ENCODE peak calls at places on chromosome 1, in five cellular contexts. One of them, this sample, is unnamed. For H3K4me1, the result is how much of the 10 kb centered on the place peaks cover.

GRCh38 chr1:151537112-151537511 is 3.0 kb upstream of the TUFT1 start:
- DNase-seq in astrocyte: peak
- DNase-seq in hepatocyte: peak
- DNase-seq in PC-9: peak
- DNase-seq in fibroblast of lung: peak
- DNase-seq in this sample: no peak

GRCh38 chr1:211843018-211843417 is 12.5 kb upstream of the LPGAT1 start:
- DNase-seq in astrocyte: no peak
- DNase-seq in hepatocyte: no peak
- DNase-seq in PC-9: no peak
- DNase-seq in fibroblast of lung: no peak
- DNase-seq in this sample: no peak

GRCh38 chr1:81008298-81008697 is 792.4 kb upstream of the ADGRL2 start:
- DNase-seq in astrocyte: no peak
- DNase-seq in hepatocyte: no peak
- DNase-seq in PC-9: no peak
- DNase-seq in fibroblast of lung: no peak
- DNase-seq in this sample: no peak

GRCh38 chr1:155106862-155107261 is 20.8 kb upstream of the EFNA1 start:
- DNase-seq in astrocyte: no peak
- DNase-seq in hepatocyte: no peak
- DNase-seq in PC-9: no peak
- DNase-seq in fibroblast of lung: no peak
- DNase-seq in this sample: no peak

GRCh38 chr1:27119270-27119618 is 35.7 kb downstream of the SLC9A1 start:
- DNase-seq in astrocyte: no peak
- DNase-seq in hepatocyte: no peak
- DNase-seq in PC-9: no peak
- DNase-seq in fibroblast of lung: no peak
- DNase-seq in this sample: no peak

GRCh38 chr1:52919051-52919719 is 2.4 kb downstream of the ECHDC2 start:
- DNase-seq in astrocyte: no peak
- DNase-seq in hepatocyte: no peak
- DNase-seq in PC-9: no peak
- DNase-seq in fibroblast of lung: peak
- DNase-seq in this sample: no peak

GRCh38 chr1:22579541-22580155 is 16.4 kb downstream of the EPHA8 start:
- DNase-seq in astrocyte: no peak
- DNase-seq in hepatocyte: no peak
- DNase-seq in PC-9: no peak
- DNase-seq in fibroblast of lung: no peak
- DNase-seq in this sample: no peak

GRCh38 chr1:226185153-226186036 is 1.1 kb downstream of the ACBD3 start:
- DNase-seq in astrocyte: peak
- DNase-seq in hepatocyte: no peak
- DNase-seq in PC-9: no peak
- DNase-seq in fibroblast of lung: peak
- DNase-seq in this sample: no peak

GRCh38 chr1:230972855-230973271 is 5.8 kb downstream of the TTC13 start:
- DNase-seq in astrocyte: peak
- DNase-seq in hepatocyte: no peak
- DNase-seq in PC-9: peak
- DNase-seq in fibroblast of lung: peak
- DNase-seq in this sample: no peak

GRCh38 chr1:201586806-201587205 is 47.9 kb downstream of the NAV1 start:
- DNase-seq in astrocyte: no peak
- DNase-seq in hepatocyte: no peak
- DNase-seq in PC-9: no peak
- DNase-seq in fibroblast of lung: no peak
- DNase-seq in this sample: no peak

GRCh38 chr1:180781718-180782117 is 131.0 kb upstream of the KIAA1614 start:
- DNase-seq in astrocyte: no peak
- DNase-seq in hepatocyte: no peak
- DNase-seq in PC-9: no peak
- DNase-seq in fibroblast of lung: no peak
- DNase-seq in this sample: no peak

GRCh38 chr1:26145041-26145959 is 13.6 kb upstream of the FAM110D start:
- DNase-seq in astrocyte: peak
- DNase-seq in hepatocyte: peak
- DNase-seq in PC-9: peak
- DNase-seq in fibroblast of lung: peak
- DNase-seq in this sample: peak

GRCh38 chr1:997728-998050 is 2.2 kb downstream of the HES4 start:
- DNase-seq in astrocyte: no peak
- DNase-seq in hepatocyte: peak
- DNase-seq in PC-9: no peak
- DNase-seq in fibroblast of lung: no peak
- DNase-seq in this sample: no peak

GRCh38 chr1:25065246-25066238 is 135.5 kb upstream of the RUNX3 start:
- DNase-seq in astrocyte: peak
- DNase-seq in hepatocyte: no peak
- DNase-seq in PC-9: no peak
- DNase-seq in fibroblast of lung: peak
- DNase-seq in this sample: no peak

GRCh38 chr1:243514927-243515326 is 259.1 kb downstream of the SDCCAG8 start:
- DNase-seq in astrocyte: no peak
- DNase-seq in hepatocyte: no peak
- DNase-seq in PC-9: no peak
- DNase-seq in fibroblast of lung: no peak
- DNase-seq in this sample: no peak

GRCh38 chr1:4933232-4933631 is 278.8 kb downstream of the AJAP1 start:
- DNase-seq in astrocyte: no peak
- DNase-seq in hepatocyte: no peak
- DNase-seq in PC-9: no peak
- DNase-seq in fibroblast of lung: no peak
- DNase-seq in this sample: peak

GRCh38 chr1:226690460-226690982 is 48.6 kb downstream of the ITPKB start:
- DNase-seq in astrocyte: no peak
- DNase-seq in hepatocyte: no peak
- DNase-seq in PC-9: no peak
- DNase-seq in fibroblast of lung: no peak
- DNase-seq in this sample: no peak

GRCh38 chr1:30487042-30487441 is 236.3 kb downstream of the MATN1 start:
- DNase-seq in astrocyte: no peak
- DNase-seq in hepatocyte: no peak
- DNase-seq in PC-9: no peak
- DNase-seq in fibroblast of lung: no peak
- DNase-seq in this sample: no peak

GRCh38 chr1:34166191-34167090 is 1.4 kb upstream of the CSMD2 start:
- DNase-seq in astrocyte: peak
- DNase-seq in hepatocyte: no peak
- DNase-seq in PC-9: no peak
- DNase-seq in fibroblast of lung: peak
- DNase-seq in this sample: peak

GRCh38 chr1:6603424-6603850 is 768 bp upstream of the KLHL21 start:
- DNase-seq in astrocyte: peak
- DNase-seq in hepatocyte: peak
- DNase-seq in PC-9: no peak
- DNase-seq in fibroblast of lung: peak
- DNase-seq in this sample: peak

GRCh38 chr1:32536764-32537163 is 2.5 kb upstream of the ZBTB8A start:
- DNase-seq in astrocyte: no peak
- DNase-seq in hepatocyte: no peak
- DNase-seq in PC-9: no peak
- DNase-seq in fibroblast of lung: no peak
- DNase-seq in this sample: no peak

GRCh38 chr1:32538887-32539583 is at the start of gene ZBTB8A:
- DNase-seq in astrocyte: peak
- DNase-seq in hepatocyte: peak
- DNase-seq in PC-9: peak
- DNase-seq in fibroblast of lung: peak
- DNase-seq in this sample: no peak

GRCh38 chr1:32540589-32540988 is 1.4 kb downstream of the ZBTB8A start:
- DNase-seq in astrocyte: no peak
- DNase-seq in hepatocyte: no peak
- DNase-seq in PC-9: no peak
- DNase-seq in fibroblast of lung: no peak
- DNase-seq in this sample: peak

GRCh38 chr1:32541064-32541566 is 1.9 kb downstream of the ZBTB8A start:
- DNase-seq in astrocyte: no peak
- DNase-seq in hepatocyte: no peak
- DNase-seq in PC-9: no peak
- DNase-seq in fibroblast of lung: no peak
- DNase-seq in this sample: no peak

GRCh38 chr1:32539584-32540571 is 651 bp downstream of the ZBTB8A start:
- DNase-seq in astrocyte: peak
- DNase-seq in hepatocyte: peak
- DNase-seq in PC-9: no peak
- DNase-seq in fibroblast of lung: peak
- DNase-seq in this sample: peak
- TF ChIP-seq CTCF in astrocyte: no peak
- TF ChIP-seq CTCF in hepatocyte: no peak
- TF ChIP-seq CTCF in PC-9: no peak
- TF ChIP-seq CTCF in fibroblast of lung: no peak
- TF ChIP-seq CTCF in this sample: no peak

DNA sequence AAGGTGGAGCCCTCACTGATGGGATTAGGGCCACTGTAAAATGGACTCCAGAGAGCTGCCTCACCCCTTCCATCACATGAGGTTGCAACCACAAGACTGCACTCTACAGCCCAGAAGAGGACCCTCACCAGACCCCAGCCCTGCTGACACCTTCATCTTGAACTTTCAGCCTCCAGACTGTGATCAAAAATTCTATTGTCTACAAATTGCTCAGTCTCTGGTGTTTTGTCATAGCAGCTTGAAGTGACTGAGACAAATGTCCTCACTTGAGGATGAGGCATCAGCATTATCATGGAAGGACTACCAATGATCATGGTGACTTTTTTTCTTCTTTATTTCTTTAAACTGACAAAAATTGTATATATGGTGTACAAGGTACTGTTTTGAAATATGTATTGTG is 26.7 kb upstream of the TRIM17 start:
- DNase-seq in astrocyte: no peak
- DNase-seq in hepatocyte: no peak
- DNase-seq in PC-9: no peak
- DNase-seq in fibroblast of lung: no peak
- DNase-seq in this sample: no peak
- H3K4me2 ChIP-seq in astrocyte: no peak
- H3K4me2 ChIP-seq in hepatocyte: no peak
- H3K4me2 ChIP-seq in PC-9: no peak
- H3K4me2 ChIP-seq in fibroblast of lung: no peak
- H3K4me2 ChIP-seq in this sample: no peak

GRCh38 chr1:150372580-150372979 is 8.6 kb downstream of the RPRD2 start:
- DNase-seq in astrocyte: no peak
- DNase-seq in hepatocyte: no peak
- DNase-seq in PC-9: no peak
- DNase-seq in fibroblast of lung: no peak
- DNase-seq in this sample: no peak
- H3K4me1 ChIP-seq in astrocyte: under half
- H3K4me1 ChIP-seq in hepatocyte: under half
- H3K4me1 ChIP-seq in PC-9: under half
- H3K4me1 ChIP-seq in fibroblast of lung: under half
- H3K4me1 ChIP-seq in this sample: under half

DNA sequence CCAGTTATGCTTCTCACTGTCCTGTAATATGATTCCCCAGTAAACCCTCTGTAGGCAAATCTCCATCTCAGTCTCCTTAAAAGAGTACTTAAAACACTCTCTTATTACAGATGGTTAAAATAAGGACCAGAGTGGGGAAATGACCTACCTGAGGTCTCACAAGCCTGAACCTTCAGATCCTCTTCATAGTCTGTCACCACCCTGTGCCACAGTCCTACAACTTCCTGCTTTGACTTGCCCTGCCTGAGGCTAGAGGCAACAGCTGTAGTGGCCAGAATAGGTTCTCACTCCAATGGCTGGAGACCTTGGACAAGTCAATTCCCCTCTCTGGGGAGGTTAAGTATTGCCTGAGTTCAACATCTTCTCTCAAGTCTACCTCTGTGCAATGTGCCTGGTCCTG is 28.0 kb downstream of the SESN2 start:
- DNase-seq in astrocyte: no peak
- DNase-seq in hepatocyte: no peak
- DNase-seq in PC-9: no peak
- DNase-seq in fibroblast of lung: no peak
- DNase-seq in this sample: no peak
- TF ChIP-seq CTCF in astrocyte: no peak
- TF ChIP-seq CTCF in hepatocyte: no peak
- TF ChIP-seq CTCF in PC-9: no peak
- TF ChIP-seq CTCF in fibroblast of lung: no peak
- TF ChIP-seq CTCF in this sample: no peak

GRCh38 chr1:57586842-57587241 is 163.0 kb upstream of the DAB1 start:
- DNase-seq in astrocyte: no peak
- DNase-seq in hepatocyte: no peak
- DNase-seq in PC-9: no peak
- DNase-seq in fibroblast of lung: no peak
- DNase-seq in this sample: no peak

GRCh38 chr1:57590978-57591377 is 167.1 kb upstream of the DAB1 start:
- DNase-seq in astrocyte: no peak
- DNase-seq in hepatocyte: peak
- DNase-seq in PC-9: no peak
- DNase-seq in fibroblast of lung: no peak
- DNase-seq in this sample: no peak

GRCh38 chr1:57597036-57597435 is 173.2 kb upstream of the DAB1 start:
- DNase-seq in astrocyte: no peak
- DNase-seq in hepatocyte: no peak
- DNase-seq in PC-9: no peak
- DNase-seq in fibroblast of lung: no peak
- DNase-seq in this sample: peak

GRCh38 chr1:57591854-57592253 is 168.0 kb upstream of the DAB1 start:
- DNase-seq in astrocyte: no peak
- DNase-seq in hepatocyte: peak
- DNase-seq in PC-9: no peak
- DNase-seq in fibroblast of lung: no peak
- DNase-seq in this sample: no peak
- H3K4me2 ChIP-seq in astrocyte: no peak
- H3K4me2 ChIP-seq in hepatocyte: no peak
- H3K4me2 ChIP-seq in PC-9: no peak
- H3K4me2 ChIP-seq in fibroblast of lung: no peak
- H3K4me2 ChIP-seq in this sample: no peak

GRCh38 chr1:2290171-2290578 is 62.1 kb downstream of the SKI start:
- DNase-seq in astrocyte: no peak
- DNase-seq in hepatocyte: no peak
- DNase-seq in PC-9: peak
- DNase-seq in fibroblast of lung: no peak
- DNase-seq in this sample: no peak
- H3K4me1 ChIP-seq in astrocyte: under half
- H3K4me1 ChIP-seq in hepatocyte: under half
- H3K4me1 ChIP-seq in PC-9: under half
- H3K4me1 ChIP-seq in fibroblast of lung: under half
- H3K4me1 ChIP-seq in this sample: under half

DNA sequence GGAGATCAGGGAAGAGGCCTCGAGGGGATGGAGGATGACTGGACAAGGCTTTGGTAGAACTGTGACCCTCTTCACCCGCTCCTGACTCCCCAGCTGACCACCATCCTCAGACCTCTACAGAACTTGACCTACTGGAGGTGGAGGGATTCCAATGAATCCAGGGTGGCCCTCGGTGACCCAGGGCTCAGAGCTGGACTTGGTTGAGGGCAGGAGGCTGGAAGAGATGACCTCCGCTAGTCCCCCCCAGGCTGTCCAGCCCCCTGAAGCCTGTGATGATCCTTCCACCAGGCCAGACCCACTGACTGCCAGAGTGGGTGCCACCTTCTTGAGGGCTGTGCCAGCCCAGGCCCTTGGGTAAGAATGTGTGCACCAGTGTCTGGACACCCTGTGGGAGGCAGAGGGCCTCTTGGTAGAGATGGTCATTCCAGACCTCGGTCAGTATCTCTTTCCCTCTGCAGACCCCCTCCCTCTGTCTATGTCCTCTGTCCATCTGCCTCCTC is 44.9 kb downstream of the ATP1B1 start:
- DNase-seq in astrocyte: no peak
- DNase-seq in hepatocyte: no peak
- DNase-seq in PC-9: no peak
- DNase-seq in fibroblast of lung: no peak
- DNase-seq in this sample: no peak
- TF ChIP-seq CTCF in astrocyte: no peak
- TF ChIP-seq CTCF in hepatocyte: no peak
- TF ChIP-seq CTCF in PC-9: no peak
- TF ChIP-seq CTCF in fibroblast of lung: no peak
- TF ChIP-seq CTCF in this sample: no peak

This sample was measured in neural progenitor cell.